ENCODE peak calls at places on chromosomes 4 and X, in seven cellular contexts. I is stimulated activated CD4-positive, alpha-beta T cell treated with anti-CD3 and anti-CD28 coated beads, Interleukin-15, amount 100 ng/mL, for 1 hour; T is T-cell; P is pons; S is lower leg skin; Q is H4; O is fibroblast of pulmonary artery. G is an unnamed sample.

GRCh38 chr4:189414021-189414420 is 526.7 kb upstream of the FRG1 start:
- DNase-seq in I (no peak), T (no peak), P (no peak), S (no peak), Q (no peak), O (no peak), G (no peak)

GRCh38 chrX:54415534-54416350 is 24.5 kb upstream of the TSR2 start:
- DNase-seq in I (no peak), T (no peak), P (no peak), S (no peak), Q (peak), O (no peak), G (no peak)

GRCh38 chr4:140098481-140099132 is 55.4 kb downstream of the MAML3 start:
- DNase-seq in I (no peak), T (no peak), P (peak), S (no peak), Q (peak), O (peak), G (peak)

GRCh38 chr4:156476359-156476758 is 495.2 kb downstream of the PDGFC start:
- DNase-seq in I (no peak), T (no peak), P (no peak), S (no peak), Q (peak), O (peak), G (peak)

GRCh38 chr4:21888195-21888976 is 60.2 kb downstream of the KCNIP4 start:
- DNase-seq in I (no peak), T (no peak), P (no peak), S (no peak), Q (peak), O (peak), G (peak)

GRCh38 chr4:82851902-82852750 is 38.8 kb downstream of the SEC31A start:
- DNase-seq in I (no peak), T (no peak), P (peak), S (no peak), Q (peak), O (peak), G (peak)

GRCh38 chr4:147009875-147010274 is 64.2 kb upstream of the TTC29 start:
- DNase-seq in I (no peak), T (no peak), P (no peak), S (no peak), Q (no peak), O (no peak), G (no peak)

GRCh38 chr4:151610229-151610628 is 150.6 kb downstream of the GATB start:
- DNase-seq in I (no peak), T (no peak), P (no peak), S (no peak), Q (no peak), O (no peak), G (no peak)

GRCh38 chrX:109943092-109943739 is 59.7 kb upstream of the TMEM164 start:
- DNase-seq in I (no peak), T (no peak), P (no peak), S (no peak), Q (no peak), O (no peak), G (no peak)

GRCh38 chrX:48769230-48769629 is 7.7 kb downstream of the GLOD5 start:
- DNase-seq in I (no peak), T (no peak), P (no peak), S (no peak), Q (no peak), O (no peak), G (no peak)

GRCh38 chr4:183838987-183839712 is 66.0 kb upstream of the STOX2 start:
- DNase-seq in I (no peak), T (no peak), P (peak), S (no peak), Q (peak), O (peak), G (peak)

GRCh38 chr4:169268951-169269781 is 1.6 kb downstream of the SH3RF1 start:
- DNase-seq in I (no peak), T (no peak), P (no peak), S (no peak), Q (no peak), O (peak), G (peak)

GRCh38 chr4:182192511-182193181 is 50.6 kb upstream of the TENM3 start:
- DNase-seq in I (no peak), T (no peak), P (no peak), S (no peak), Q (peak), O (peak), G (peak)

GRCh38 chr4:108060164-108060563 is 70.5 kb downstream of the HADH start:
- DNase-seq in I (no peak), T (no peak), P (peak), S (no peak), Q (peak), O (peak), G (peak)

GRCh38 chr4:48602222-48602621 is 112.2 kb downstream of the ZAR1 start:
- DNase-seq in I (no peak), T (no peak), P (no peak), S (no peak), Q (peak), O (peak), G (peak)

GRCh38 chrX:8179653-8180052 is 8.6 kb upstream of the VCX2 start:
- DNase-seq in I (no peak), T (no peak), P (peak), S (no peak), Q (no peak), O (peak), G (no peak)

GRCh38 chrX:15349046-15349445 is 13.7 kb upstream of the PIGA start:
- DNase-seq in I (no peak), T (peak), P (peak), S (no peak), Q (peak), O (peak), G (peak)

GRCh38 chrX:104750146-104750699 is 184.2 kb downstream of the IL1RAPL2 start:
- DNase-seq in I (no peak), T (no peak), P (peak), S (no peak), Q (no peak), O (no peak), G (no peak)

GRCh38 chr4:185811509-185812364 is at the start of gene SORBS2:
- DNase-seq in I (no peak), T (no peak), P (peak), S (no peak), Q (no peak), O (peak), G (peak)

GRCh38 chrX:99705696-99706095 is 704.4 kb downstream of the PCDH19 start:
- DNase-seq in I (no peak), T (no peak), P (no peak), S (no peak), Q (peak), O (no peak), G (no peak)

GRCh38 chr4:4480685-4481393 is 61.0 kb downstream of the STX18 start:
- DNase-seq in I (no peak), T (no peak), P (peak), S (no peak), Q (no peak), O (peak), G (no peak)

GRCh38 chr4:112894951-112895350 is 154.5 kb upstream of the ANK2 start:
- DNase-seq in I (no peak), T (no peak), P (no peak), S (no peak), Q (no peak), O (no peak), G (no peak)

GRCh38 chr4:156949373-156949814 is 22.2 kb downstream of the PDGFC start:
- DNase-seq in I (no peak), T (no peak), P (no peak), S (no peak), Q (peak), O (peak), G (peak)

GRCh38 chr4:36333303-36333877 is 52.0 kb downstream of the DTHD1 start:
- DNase-seq in I (no peak), T (no peak), P (no peak), S (no peak), Q (no peak), O (no peak), G (no peak)

GRCh38 chrX:15500497-15500966 is at the start of gene BMX:
- DNase-seq in I (no peak), T (no peak), P (no peak), S (no peak), Q (no peak), O (peak), G (no peak)

GRCh38 chrX:74925210-74926088 is at the start of gene NEXMIF:
- DNase-seq in I (no peak), T (peak), P (peak), S (no peak), Q (no peak), O (peak), G (no peak)

GRCh38 chr4:89539797-89540711 is 232.5 kb upstream of the GPRIN3 start:
- DNase-seq in I (no peak), T (no peak), P (no peak), S (no peak), Q (peak), O (peak), G (peak)

GRCh38 chr4:41752081-41752836 is 3.7 kb upstream of the PHOX2B start:
- DNase-seq in I (no peak), T (no peak), P (no peak), S (no peak), Q (no peak), O (no peak), G (no peak)

GRCh38 chr4:129218355-129218754 is 122.4 kb downstream of the C4orf33 start:
- DNase-seq in I (no peak), T (no peak), P (peak), S (no peak), Q (peak), O (peak), G (peak)